ENCODE peak calls at places on chromosomes 6 and 20, in six cellular contexts. S is endothelial cell, K is fibroblast of lung, Q is right atrium auricular region, L is GM10248, J is tibial artery. Z is an unnamed sample.

GRCh38 chr20:34946661-34947060 is 8.9 kb downstream of the GSS start:
- DNase-seq in S (no peak), K (no peak), Q (no peak), L (no peak), J (no peak), Z (no peak)

GRCh38 chr20:47982574-47983360 is 197.5 kb upstream of the SULF2 start:
- DNase-seq in S (no peak), K (no peak), Q (no peak), L (peak; percentile 37), J (no peak), Z (no peak)

GRCh38 chr6:36110053-36110452 is 20.3 kb upstream of the MAPK13 start:
- DNase-seq in S (no peak), K (no peak), Q (no peak), L (no peak), J (no peak), Z (no peak)

GRCh38 chr6:44966449-44967091 is 361.6 kb upstream of the RUNX2 start:
- DNase-seq in S (no peak), K (peak; percentile 48), Q (no peak), L (no peak), J (no peak), Z (no peak)

GRCh38 chr6:82555801-82556200 is 192.2 kb downstream of the TPBG start:
- DNase-seq in S (no peak), K (peak; percentile 53), Q (no peak), L (no peak), J (no peak), Z (no peak)

GRCh38 chr20:53163486-53163885 is 191.3 kb downstream of the TSHZ2 start:
- DNase-seq in S (no peak), K (peak; percentile 39), Q (peak; percentile 61), L (no peak), J (no peak), Z (no peak)

GRCh38 chr6:156988276-156989158 is 211.3 kb downstream of the ARID1B start:
- DNase-seq in S (no peak), K (no peak), Q (no peak), L (peak; percentile 53), J (no peak), Z (no peak)

GRCh38 chr6:107620736-107621135 is 130.8 kb downstream of the SOBP start:
- DNase-seq in S (no peak), K (peak; percentile 9), Q (no peak), L (no peak), J (no peak), Z (no peak)

GRCh38 chr6:77416839-77417238 is 46.5 kb downstream of the HTR1B start:
- DNase-seq in S (no peak), K (no peak), Q (no peak), L (no peak), J (no peak), Z (no peak)

GRCh38 chr6:138187156-138187555 is 25.4 kb downstream of the ARFGEF3 start:
- DNase-seq in S (no peak), K (no peak), Q (no peak), L (no peak), J (no peak), Z (no peak)

GRCh38 chr6:151239603-151240035 is at the start of gene AKAP12:
- DNase-seq in S (peak; percentile 32), K (peak; percentile 71), Q (peak; percentile 64), L (no peak), J (peak; percentile 86), Z (no peak)

GRCh38 chr6:151241853-151242252 is 2.1 kb downstream of the AKAP12 start:
- DNase-seq in S (no peak), K (no peak), Q (no peak), L (no peak), J (no peak), Z (no peak)

GRCh38 chr6:151240036-151240685 is 394 bp downstream of the AKAP12 start:
- DNase-seq in S (peak; percentile 67), K (peak; percentile 83), Q (peak; percentile 83), L (peak; percentile 49), J (peak; percentile 94), Z (peak; percentile 83)

GRCh38 chr6:151242420-151242841 is 2.7 kb downstream of the AKAP12 start:
- DNase-seq in S (no peak), K (no peak), Q (no peak), L (no peak), J (no peak), Z (no peak)

DNA sequence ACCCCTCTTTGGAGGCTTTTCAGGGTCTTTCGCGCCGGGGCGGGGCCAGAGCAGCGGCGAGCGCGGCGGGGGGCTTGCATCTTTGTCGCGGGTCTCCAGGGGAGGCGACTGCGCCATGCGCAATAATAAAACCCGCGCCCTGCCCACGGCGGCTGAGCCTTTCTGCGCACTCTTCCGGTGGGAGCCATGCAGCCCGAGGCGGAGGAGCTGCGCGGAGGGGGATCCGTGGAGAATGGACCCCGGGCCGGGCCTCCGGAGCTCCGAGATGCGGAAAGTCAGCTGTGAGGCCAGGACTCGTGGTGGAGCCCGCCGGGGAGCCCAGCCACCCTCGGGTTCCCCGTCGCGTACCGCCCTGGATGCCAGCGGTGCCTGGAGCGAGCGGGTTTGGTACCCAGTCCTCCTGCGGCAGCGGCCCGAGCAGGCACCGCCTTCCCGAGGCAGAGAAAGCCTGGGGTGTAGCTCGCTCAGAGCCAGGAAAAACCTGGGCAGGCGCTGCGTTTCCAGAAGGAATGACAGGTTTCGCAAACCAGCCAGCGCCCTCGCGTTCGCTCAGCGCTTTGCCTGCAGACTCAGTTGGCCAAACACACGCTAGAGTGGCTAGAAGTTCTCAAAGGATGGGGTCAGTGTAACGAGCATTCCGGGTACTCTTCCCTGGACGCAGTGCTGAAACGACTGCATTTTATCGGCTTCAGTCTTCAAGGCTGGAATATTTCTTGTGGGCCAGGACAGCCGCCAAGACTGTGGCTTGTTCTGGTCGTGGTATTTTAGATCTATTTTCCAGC is 1.3 kb downstream of the AKAP12 start:
- DNase-seq in S (peak; percentile 55), K (peak; percentile 74), Q (peak; percentile 72), L (no peak), J (peak; percentile 84), Z (no peak)
- TF ChIP-seq CTCF in S (no peak), K (no peak), Q (no peak), L (no peak), J (no peak), Z (no peak)

DNA sequence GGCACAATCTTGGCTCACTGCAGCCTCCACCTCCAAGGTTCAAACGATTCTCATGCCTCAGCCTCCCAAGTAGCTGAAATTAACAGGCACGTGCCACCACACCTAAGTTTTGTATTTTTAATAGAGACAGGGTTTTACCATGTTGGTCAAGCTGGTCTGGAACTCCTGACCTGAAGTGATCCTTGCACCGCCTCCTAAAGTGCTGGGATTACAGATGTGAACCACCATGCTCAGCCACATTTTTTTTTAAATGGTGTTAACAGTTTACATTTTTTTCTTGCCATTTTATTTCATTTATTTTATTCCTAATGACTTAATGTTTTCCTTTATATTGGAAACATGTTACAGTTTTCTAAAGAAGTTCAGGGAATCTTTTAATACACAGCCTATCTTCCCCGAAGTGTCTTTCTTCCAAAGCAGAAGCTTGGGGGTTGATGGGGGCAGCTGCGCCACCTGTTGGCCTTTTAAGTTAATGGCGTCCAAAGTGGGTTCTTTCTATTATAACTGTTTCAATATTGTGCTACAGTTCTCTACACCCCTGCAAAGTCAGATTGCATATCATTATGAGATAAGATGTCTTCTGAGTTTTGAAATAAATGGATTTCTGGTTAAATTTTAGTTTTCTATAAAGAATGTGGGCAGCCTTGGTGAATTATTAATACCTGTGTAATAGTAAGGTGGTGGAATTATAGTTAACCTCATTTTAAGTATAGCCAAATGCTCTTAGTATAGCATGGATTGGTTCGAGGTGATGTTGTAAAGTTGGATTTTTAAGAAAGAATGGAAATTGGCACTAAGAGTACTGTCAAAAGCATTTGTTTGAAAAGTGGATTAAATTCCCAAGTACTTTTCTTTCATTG is 42.0 kb upstream of the PLCG1 start:
- DNase-seq in S (peak; percentile 37), K (peak; percentile 77), Q (peak; percentile 78), L (peak; percentile 53), J (no peak), Z (no peak)
- TF ChIP-seq CTCF in S (peak; percentile 93), K (peak; percentile 81), Q (peak; percentile 81), L (peak; percentile 73), J (peak; percentile 87), Z (peak; percentile 95)

DNA sequence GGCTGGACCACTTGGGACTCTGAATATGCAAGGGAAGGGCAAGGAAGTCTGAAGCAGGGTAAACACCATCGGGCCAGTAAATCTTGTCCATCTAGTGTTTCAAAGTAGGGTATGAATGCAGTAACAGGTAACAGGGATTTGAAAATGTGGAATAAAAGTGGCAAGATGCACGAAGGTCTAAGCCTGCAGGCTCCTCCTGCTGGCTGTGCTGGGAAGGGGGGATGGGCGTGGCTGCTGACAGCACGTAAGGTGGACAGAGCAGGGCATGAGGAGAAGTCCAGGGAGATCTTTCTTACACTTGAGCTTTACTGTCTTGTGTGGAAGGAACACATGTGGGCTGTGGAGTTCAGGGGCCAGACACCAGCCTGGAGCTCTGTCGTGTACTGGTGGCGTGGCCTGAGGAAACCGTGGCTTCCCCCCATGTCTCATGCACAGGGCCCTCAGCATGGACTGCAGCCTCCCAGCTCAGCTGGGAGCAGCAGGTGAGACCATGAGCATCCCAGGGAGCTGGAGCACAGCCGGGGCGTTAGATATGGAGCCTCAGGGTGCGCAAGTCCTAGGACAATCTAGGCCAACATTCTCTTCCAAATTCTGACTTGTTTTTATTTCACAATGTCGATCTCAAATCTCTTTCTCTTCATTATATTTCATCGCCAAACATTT is 84.5 kb downstream of the SLC22A23 start:
- DNase-seq in S (no peak), K (no peak), Q (no peak), L (no peak), J (no peak), Z (no peak)
- TF ChIP-seq CTCF in S (no peak), K (no peak), Q (no peak), L (no peak), J (no peak), Z (no peak)

GRCh38 chr6:117907600-117908245 is 659 bp downstream of the SLC35F1 start:
- DNase-seq in S (peak; percentile 45), K (no peak), Q (no peak), L (peak; percentile 18), J (no peak), Z (peak; percentile 72)
- TF ChIP-seq CTCF in S (no peak), K (no peak), Q (no peak), L (no peak), J (no peak), Z (no peak)

DNA sequence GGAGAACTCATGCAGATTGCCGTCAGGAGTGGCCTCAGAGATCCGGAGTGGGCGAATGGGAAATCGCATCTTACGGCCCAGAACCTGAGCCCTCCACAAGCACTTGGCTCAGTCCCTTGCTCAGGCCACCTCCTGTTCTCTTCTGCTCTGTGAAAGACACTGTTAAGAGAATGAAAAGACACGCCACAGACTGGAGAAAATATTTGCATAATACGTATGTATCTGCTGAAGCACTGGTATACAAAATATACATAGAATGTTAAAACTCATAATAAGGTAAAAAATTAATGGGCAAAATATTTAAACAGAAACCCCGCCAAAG is 838 bp upstream of the POM121L2 start:
- DNase-seq in S (no peak), K (no peak), Q (no peak), L (no peak), J (no peak), Z (no peak)
- TF ChIP-seq CTCF in S (peak; percentile 20), K (no peak), Q (no peak), L (no peak), J (no peak), Z (peak; percentile 21)